ENCODE peak calls at places on chromosomes 1 and 21, in seven cellular contexts. C is psoas muscle; M is CD8-positive, alpha-beta T cell; P is mucosa of descending colon; U is cardiac fibroblast; W is GM06990; F is transverse colon. T is an unnamed sample.

GRCh38 chr1:230167419-230167852 is 100.4 kb downstream of the GALNT2 start:
- DNase-seq in C (no peak), M (peak), P (no peak), U (peak), W (peak), F (no peak), T (no peak)

GRCh38 chr1:100613817-100614559 is 76.0 kb downstream of the GPR88 start:
- DNase-seq in C (no peak), M (no peak), P (no peak), U (no peak), W (no peak), F (no peak), T (no peak)

GRCh38 chr1:3850857-3851256 is 6.2 kb downstream of the CEP104 start:
- DNase-seq in C (no peak), M (no peak), P (no peak), U (no peak), W (no peak), F (no peak), T (no peak)

GRCh38 chr21:34737115-34737514 is 68.3 kb downstream of the CLIC6 start:
- DNase-seq in C (no peak), M (no peak), P (no peak), U (peak), W (no peak), F (no peak), T (peak)

GRCh38 chr21:37206531-37206930 is 60.6 kb downstream of the VPS26C start:
- DNase-seq in C (no peak), M (no peak), P (no peak), U (no peak), W (no peak), F (no peak), T (no peak)

GRCh38 chr21:14942801-14943490 is 121.9 kb downstream of the NRIP1 start:
- DNase-seq in C (no peak), M (no peak), P (no peak), U (peak), W (no peak), F (no peak), T (no peak)

GRCh38 chr1:205245096-205245495 is 17.4 kb downstream of the TMCC2 start:
- DNase-seq in C (no peak), M (no peak), P (no peak), U (no peak), W (no peak), F (no peak), T (no peak)

GRCh38 chr21:35428489-35428888 is 379.4 kb upstream of the RUNX1 start:
- DNase-seq in C (peak), M (peak), P (no peak), U (peak), W (no peak), F (no peak), T (no peak)

GRCh38 chr1:183285746-183286145 is 99.7 kb downstream of the LAMC2 start:
- DNase-seq in C (no peak), M (no peak), P (no peak), U (no peak), W (no peak), F (no peak), T (no peak)

GRCh38 chr1:184685116-184685515 is 69.5 kb downstream of the EDEM3 start:
- DNase-seq in C (no peak), M (no peak), P (no peak), U (no peak), W (peak), F (peak), T (no peak)

GRCh38 chr1:30724175-30724574 is 790 bp upstream of the MATN1 start:
- DNase-seq in C (no peak), M (no peak), P (no peak), U (no peak), W (no peak), F (no peak), T (no peak)

GRCh38 chr1:241607497-241607896 is 32.7 kb downstream of the CHML start:
- DNase-seq in C (no peak), M (no peak), P (no peak), U (no peak), W (no peak), F (no peak), T (no peak)

GRCh38 chr1:114043548-114043947 is 64.3 kb downstream of the OLFML3 start:
- DNase-seq in C (no peak), M (no peak), P (no peak), U (no peak), W (no peak), F (no peak), T (no peak)

GRCh38 chr1:226937940-226938725 is 2.0 kb upstream of the COQ8A start:
- DNase-seq in C (no peak), M (no peak), P (no peak), U (no peak), W (no peak), F (no peak), T (no peak)

GRCh38 chr1:85202864-85203255 is 2.0 kb upstream of the SYDE2 start:
- DNase-seq in C (no peak), M (no peak), P (no peak), U (no peak), W (no peak), F (no peak), T (no peak)

GRCh38 chr1:32494196-32494595 is 29.3 kb downstream of the ZBTB8B start:
- DNase-seq in C (no peak), M (no peak), P (no peak), U (peak), W (no peak), F (no peak), T (no peak)

GRCh38 chr1:212689758-212690540 is 9.7 kb downstream of the BATF3 start:
- DNase-seq in C (no peak), M (no peak), P (no peak), U (no peak), W (no peak), F (no peak), T (no peak)

GRCh38 chr1:56052090-56052489 is 527.3 kb downstream of the PLPP3 start:
- DNase-seq in C (no peak), M (no peak), P (no peak), U (no peak), W (no peak), F (no peak), T (no peak)

GRCh38 chr21:36434144-36434543 is 45.8 kb downstream of the CLDN14 start:
- DNase-seq in C (no peak), M (no peak), P (no peak), U (no peak), W (no peak), F (no peak), T (no peak)

GRCh38 chr1:62882161-62882560 is 98.2 kb downstream of the ATG4C start:
- DNase-seq in C (no peak), M (no peak), P (no peak), U (no peak), W (no peak), F (no peak), T (no peak)

GRCh38 chr1:89942825-89943658 is 51.9 kb upstream of the ZNF326 start:
- DNase-seq in C (no peak), M (no peak), P (no peak), U (peak), W (no peak), F (no peak), T (no peak)

GRCh38 chr1:44636711-44637589 is 37.3 kb downstream of the TMEM53 start:
- DNase-seq in C (peak), M (no peak), P (no peak), U (no peak), W (no peak), F (no peak), T (no peak)

GRCh38 chr1:153058154-153058553 is 842 bp upstream of the SPRR2A start:
- DNase-seq in C (no peak), M (no peak), P (no peak), U (no peak), W (no peak), F (no peak), T (no peak)
- TF ChIP-seq CTCF in C (no peak), M (no peak), P (no peak), U (no peak), W (peak), F (no peak), T (no peak)

GRCh38 chr1:118988186-118989005 is at the start of gene TBX15:
- DNase-seq in C (peak), M (no peak), P (no peak), U (no peak), W (no peak), F (no peak), T (no peak)
- H3K4me3 ChIP-seq in C (peak), M (no peak), P (no peak), U (peak), W (no peak), F (no peak), T (peak)

DNA sequence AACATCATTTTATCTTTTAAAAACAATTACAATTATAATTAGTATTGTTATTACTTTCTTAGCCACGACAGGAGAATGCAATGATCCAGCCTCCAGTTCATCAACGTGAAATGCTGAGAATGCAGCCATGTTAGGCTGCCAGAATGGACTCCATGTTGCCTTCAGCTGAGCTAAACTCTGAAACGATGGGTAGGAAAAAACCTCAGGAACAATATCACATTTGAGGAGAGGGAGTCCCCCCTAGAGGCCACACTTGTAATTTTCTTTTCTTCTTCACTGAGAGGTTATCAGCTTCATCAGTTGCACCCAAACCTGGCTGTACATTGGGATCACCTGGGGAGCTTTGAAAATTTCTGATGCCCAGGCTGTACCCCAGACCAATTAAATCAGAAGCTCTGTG is 34.6 kb upstream of the DNAH14 start:
- DNase-seq in C (no peak), M (no peak), P (no peak), U (no peak), W (no peak), F (no peak), T (no peak)
- TF ChIP-seq CTCF in C (no peak), M (no peak), P (no peak), U (peak), W (peak), F (peak), T (peak)

GRCh38 chr1:160675641-160676410 is 29.0 kb upstream of the SLAMF1 start:
- DNase-seq in C (peak), M (peak), P (peak), U (peak), W (peak), F (peak), T (no peak)
- H3K4me3 ChIP-seq in C (no peak), M (no peak), P (no peak), U (no peak), W (no peak), F (no peak), T (no peak)

GRCh38 chr1:206961668-206962067 is 8.6 kb downstream of the FCAMR start:
- DNase-seq in C (no peak), M (no peak), P (no peak), U (no peak), W (no peak), F (no peak), T (no peak)

GRCh38 chr1:206962269-206962668 is 8.0 kb downstream of the FCAMR start:
- DNase-seq in C (no peak), M (no peak), P (no peak), U (no peak), W (no peak), F (no peak), T (no peak)

GRCh38 chr1:206958154-206958553 is 11.9 kb upstream of the PIGR start:
- DNase-seq in C (no peak), M (no peak), P (no peak), U (no peak), W (no peak), F (no peak), T (no peak)

GRCh38 chr1:206963119-206963712 is 7.0 kb downstream of the FCAMR start:
- DNase-seq in C (no peak), M (no peak), P (no peak), U (no peak), W (no peak), F (no peak), T (no peak)

GRCh38 chr1:206960676-206961386 is 9.4 kb downstream of the FCAMR start:
- DNase-seq in C (no peak), M (no peak), P (no peak), U (no peak), W (no peak), F (no peak), T (no peak)
- TF ChIP-seq CTCF in C (no peak), M (no peak), P (no peak), U (no peak), W (no peak), F (no peak), T (no peak)

T was measured in epithelial cell of proximal tubule.